ENCODE peak calls at places on chromosomes 6 and 20, in ten cellular contexts. W is GM12878, P is MM.1S, A is OCI-LY7, S is psoas muscle, C is transverse colon, N is WERI-Rb-1, X is ovary, B is fibroblast of lung, K is lung. H is an unnamed sample.

GRCh38 chr6:83514877-83515466 is 2.6 kb downstream of the PRSS35 start:
- DNase-seq in S (no peak), N (peak; percentile 26), P (peak; percentile 63), X (no peak), K (no peak), C (no peak), B (peak; percentile 81), A (peak; percentile 50), W (peak; percentile 30), H (no peak)

GRCh38 chr20:20410678-20411077 is 42.8 kb downstream of the INSM1 start:
- DNase-seq in K (no peak), B (no peak), A (no peak), W (no peak), C (peak; percentile 57), N (peak; percentile 94), P (no peak), X (peak; percentile 25), S (no peak), H (no peak)

GRCh38 chr6:35552285-35552917 is 39.7 kb upstream of the TULP1 start:
- DNase-seq in C (peak; percentile 56), B (peak; percentile 57), P (peak; percentile 56), X (no peak), W (peak; percentile 15), S (no peak), K (peak; percentile 39), N (peak; percentile 78), A (peak; percentile 39), H (peak; percentile 72)

GRCh38 chr20:49464556-49464955 is 17.9 kb downstream of the KCNB1 start:
- DNase-seq in N (no peak), S (no peak), W (no peak), C (no peak), B (no peak), X (no peak), A (no peak), P (no peak), K (no peak), H (no peak)

GRCh38 chr6:128208851-128209580 is 308.2 kb upstream of the THEMIS start:
- DNase-seq in P (no peak), N (no peak), C (no peak), W (no peak), S (no peak), B (peak; percentile 30), A (no peak), K (no peak), X (no peak), H (no peak)

GRCh38 chr6:3210024-3210610 is 17.3 kb downstream of the TUBB2B start:
- DNase-seq in P (no peak), W (no peak), K (no peak), N (no peak), X (no peak), A (no peak), S (no peak), C (no peak), B (no peak), H (no peak)

GRCh38 chr6:98832282-98833100 is 1.9 kb upstream of the POU3F2 start:
- DNase-seq in K (no peak), C (no peak), P (no peak), W (no peak), S (no peak), A (no peak), X (no peak), N (peak; percentile 23), B (peak; percentile 60), H (no peak)

GRCh38 chr6:17585766-17586502 is 14.2 kb upstream of the FAM8A1 start:
- DNase-seq in W (no peak), A (peak; percentile 16), B (no peak), C (no peak), K (peak; percentile 42), S (no peak), P (no peak), X (no peak), N (peak; percentile 69), H (no peak)

GRCh38 chr6:136955123-136955522 is 33.0 kb downstream of the SLC35D3 start:
- DNase-seq in C (no peak), K (no peak), W (no peak), N (no peak), P (no peak), S (no peak), B (no peak), X (no peak), A (no peak), H (no peak)

GRCh38 chr6:139882234-139882633 is 507.8 kb upstream of the CITED2 start:
- DNase-seq in A (no peak), S (no peak), B (peak; percentile 65), C (no peak), W (no peak), K (no peak), N (peak; percentile 12), P (peak; percentile 49), X (no peak), H (no peak)

GRCh38 chr6:24313477-24314141 is 44.2 kb downstream of the DCDC2 start:
- DNase-seq in W (no peak), B (no peak), P (no peak), C (no peak), S (no peak), K (no peak), X (no peak), A (no peak), N (no peak), H (no peak)

GRCh38 chr6:170205534-170206316 is 85.2 kb downstream of the DLL1 start:
- DNase-seq in A (no peak), S (no peak), X (no peak), P (no peak), C (no peak), K (peak; percentile 18), W (no peak), N (no peak), B (no peak), H (no peak)

GRCh38 chr6:107489636-107490567 is at the start of gene SOBP:
- DNase-seq in N (peak; percentile 38), P (peak; percentile 19), W (no peak), B (peak; percentile 53), C (peak; percentile 33), S (peak; percentile 77), X (peak; percentile 82), K (peak; percentile 32), A (peak; percentile 91), H (peak; percentile 49)

DNA sequence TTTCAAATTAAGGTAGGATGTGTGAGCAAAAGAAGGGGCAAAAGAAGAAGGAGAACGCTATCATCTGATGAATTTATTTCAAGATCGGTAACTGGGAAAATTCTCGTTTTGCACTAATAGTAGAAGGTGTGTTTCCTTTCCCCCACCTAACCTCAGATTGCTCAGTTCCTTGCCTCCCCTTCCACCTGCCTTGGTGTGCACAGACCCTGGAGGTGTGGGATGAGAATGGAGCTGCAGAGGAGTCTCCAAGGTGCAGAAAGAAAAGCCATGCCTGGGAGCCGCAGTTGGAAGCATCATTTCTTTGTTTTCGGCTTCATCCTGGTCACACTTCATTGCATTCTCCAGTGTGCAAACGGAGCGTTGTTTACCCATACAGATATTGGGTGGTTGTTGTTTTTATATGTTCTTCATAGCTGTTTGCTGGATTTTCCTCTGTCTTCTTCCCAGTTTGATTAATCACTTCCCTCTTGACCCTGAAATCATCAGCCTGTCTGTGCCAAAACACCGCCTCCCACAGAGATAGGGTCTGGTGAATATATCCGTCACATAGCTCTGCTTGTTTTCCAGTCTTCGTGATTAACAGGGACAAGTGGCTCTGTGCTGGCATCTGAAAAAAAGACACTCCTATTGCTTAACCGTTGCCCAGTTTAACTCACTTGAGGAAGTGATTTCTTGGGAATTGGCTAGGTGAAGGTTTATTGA is 40.2 kb upstream of the NEDD9 start:
- DNase-seq in B (no peak), K (no peak), X (no peak), P (no peak), A (no peak), N (no peak), W (no peak), C (no peak), S (no peak), H (no peak)
- H3K36me3 ChIP-seq in B (no peaks in the 10 kb centered on the region), K (no peaks in the 10 kb centered on the region), X (no peaks in the 10 kb centered on the region), P (no peaks in the 10 kb centered on the region), A (no peaks in the 10 kb centered on the region), N (no peaks in the 10 kb centered on the region), W (peaks cover 12% of the 10 kb centered on the region), C (no peaks in the 10 kb centered on the region), S (no peaks in the 10 kb centered on the region), H (no peaks in the 10 kb centered on the region)

GRCh38 chr6:12371641-12372146 is 81.5 kb downstream of the EDN1 start:
- DNase-seq in A (no peak), S (no peak), P (no peak), N (no peak), W (no peak), X (no peak), C (no peak), B (no peak), K (no peak), H (no peak)
- H3K27ac ChIP-seq in A (no peak overlapping the region), S (no peak overlapping the region), P (no peak overlapping the region), N (no peak overlapping the region), W (no peak overlapping the region), X (no peak overlapping the region), C (peak overlapping the region; percentile 64), B (no peak overlapping the region), K (no peak overlapping the region), H (no peak overlapping the region)

GRCh38 chr6:108549241-108549640 is 11.5 kb upstream of the FOXO3 start:
- DNase-seq in N (no peak), X (no peak), S (no peak), C (no peak), P (no peak), K (no peak), A (no peak), W (no peak), B (no peak), H (no peak)

GRCh38 chr6:108550256-108550655 is 10.5 kb upstream of the FOXO3 start:
- DNase-seq in B (no peak), A (no peak), W (no peak), C (no peak), X (no peak), K (no peak), N (no peak), S (no peak), P (no peak), H (no peak)

GRCh38 chr6:108546079-108547049 is 14.4 kb upstream of the FOXO3 start:
- DNase-seq in W (no peak), S (no peak), K (no peak), B (no peak), P (peak; percentile 63), A (no peak), X (no peak), C (no peak), N (no peak), H (no peak)

GRCh38 chr6:108544586-108544985 is 16.1 kb upstream of the FOXO3 start:
- DNase-seq in W (no peak), K (no peak), B (peak; percentile 67), N (no peak), A (no peak), C (no peak), X (no peak), P (no peak), S (no peak), H (no peak)

GRCh38 chr6:108549741-108550140 is 11.0 kb upstream of the FOXO3 start:
- DNase-seq in W (no peak), A (no peak), P (no peak), N (no peak), X (no peak), K (no peak), S (no peak), C (no peak), B (no peak), H (no peak)
- TF ChIP-seq CTCF in W (no peak), A (no peak), P (no peak), N (no peak), X (no peak), K (no peak), S (no peak), C (no peak), B (no peak), H (no peak)

DNA sequence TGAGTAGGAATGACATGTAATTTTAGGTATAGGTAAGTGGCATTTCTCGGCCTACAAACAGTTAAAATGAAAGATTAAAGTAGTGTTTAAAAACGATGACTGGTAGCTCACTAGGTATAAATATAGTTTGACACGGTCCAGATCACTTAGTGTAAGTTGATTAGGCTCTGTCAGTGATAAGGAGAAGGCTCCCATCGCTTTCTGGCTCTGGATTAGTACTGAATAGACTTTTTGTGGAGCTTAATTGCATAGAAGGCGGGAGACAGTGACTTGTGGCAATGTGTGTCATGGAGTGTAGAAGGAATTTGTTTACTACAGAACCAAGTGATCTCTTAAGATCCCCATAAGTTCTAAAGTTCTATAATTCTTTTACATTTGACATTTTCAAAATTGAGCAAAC is 6.7 kb downstream of the PYGB start:
- DNase-seq in N (peak; percentile 32), B (no peak), P (no peak), K (no peak), W (no peak), S (no peak), A (no peak), C (peak; percentile 3), X (no peak), H (no peak)
- H3K36me3 ChIP-seq in N (peaks cover 58% of the 10 kb centered on the region), B (peaks cover 10% of the 10 kb centered on the region), P (peaks cover 3% of the 10 kb centered on the region), K (peaks cover 8% of the 10 kb centered on the region), W (no peaks in the 10 kb centered on the region), S (peaks cover 5% of the 10 kb centered on the region), A (no peaks in the 10 kb centered on the region), C (no peaks in the 10 kb centered on the region), X (no peaks in the 10 kb centered on the region), H (no peaks in the 10 kb centered on the region)

H was measured in CD8-positive, alpha-beta T cell.